ENCODE peak calls at places on chromosomes 2 and 18, in eight cellular contexts. G is fibroblast of lung; E is SJSA1; R is CD8-positive, alpha-beta T cell; K is uterus; W is A549; Z is DND-41; B is colonic mucosa. T is an unnamed sample. For H3K4me1, the result is how much of the 10 kb centered on the place peaks cover.

GRCh38 chr2:48065971-48066370 is 159.7 kb upstream of the FBXO11 start:
- DNase-seq in B (no peak), W (no peak), E (no peak), G (no peak), R (no peak), Z (no peak), K (no peak), T (no peak)

GRCh38 chr18:57437433-57437781 is 2.2 kb downstream of the ONECUT2 start:
- DNase-seq in E (no peak), B (no peak), G (no peak), R (no peak), K (no peak), Z (no peak), W (peak), T (no peak)

GRCh38 chr18:13614701-13615288 is 111.6 kb downstream of the FAM210A start:
- DNase-seq in G (no peak), W (no peak), Z (peak), B (no peak), K (no peak), R (peak), E (no peak), T (peak)

GRCh38 chr2:216024779-216025178 is 11.4 kb upstream of the MREG start:
- DNase-seq in R (no peak), W (no peak), E (no peak), K (no peak), G (no peak), B (no peak), Z (no peak), T (no peak)

GRCh38 chr2:196276421-196276820 is 105.0 kb upstream of the STK17B start:
- DNase-seq in R (no peak), W (no peak), E (no peak), Z (no peak), G (no peak), B (peak), K (no peak), T (no peak)

GRCh38 chr2:40448476-40449079 is 3.3 kb downstream of the SLC8A1 start:
- DNase-seq in R (no peak), E (peak), B (no peak), G (peak), W (peak), Z (peak), K (no peak), T (no peak)

GRCh38 chr2:238449909-238450417 is 23.2 kb downstream of the ASB1 start:
- DNase-seq in Z (no peak), R (no peak), K (peak), G (no peak), E (no peak), W (peak), B (peak), T (no peak)

GRCh38 chr2:65514555-65515195 is 82.3 kb upstream of the SPRED2 start:
- DNase-seq in B (no peak), Z (no peak), K (no peak), G (peak), W (no peak), R (no peak), E (no peak), T (no peak)

GRCh38 chr2:231193216-231193615 is 5.2 kb upstream of the ARMC9 start:
- DNase-seq in B (no peak), K (peak), W (no peak), R (no peak), G (no peak), Z (no peak), E (no peak), T (no peak)

GRCh38 chr18:49055787-49056186 is 105.0 kb upstream of the SMAD7 start:
- DNase-seq in B (no peak), K (peak), Z (no peak), W (no peak), G (peak), R (peak), E (peak), T (peak)

GRCh38 chr18:22816266-22817176 is 116.6 kb upstream of the RBBP8 start:
- DNase-seq in Z (no peak), K (no peak), E (no peak), B (peak), G (no peak), R (no peak), W (no peak), T (no peak)

GRCh38 chr2:220779918-220780317 is 792.2 kb downstream of the EPHA4 start:
- DNase-seq in G (peak), E (peak), W (peak), R (no peak), K (no peak), Z (no peak), B (no peak), T (no peak)

GRCh38 chr2:238817931-238818330 is 30.0 kb upstream of the TWIST2 start:
- DNase-seq in R (no peak), W (no peak), Z (no peak), B (no peak), K (no peak), G (no peak), E (no peak), T (no peak)

GRCh38 chr2:111704246-111704645 is 179.7 kb downstream of the ANAPC1 start:
- DNase-seq in R (no peak), B (peak), G (peak), Z (peak), E (no peak), K (no peak), W (peak), T (no peak)

GRCh38 chr2:193929131-193929530 is 1727.9 kb upstream of the SLC39A10 start:
- DNase-seq in B (no peak), K (no peak), Z (no peak), G (no peak), W (no peak), E (no peak), R (no peak), T (no peak)

GRCh38 chr2:112229365-112229764 is 25.5 kb downstream of the ZC3H8 start:
- DNase-seq in B (no peak), R (no peak), W (peak), G (no peak), Z (no peak), E (no peak), K (no peak), T (no peak)

GRCh38 chr2:171529914-171530313 is 7.6 kb downstream of the CYBRD1 start:
- DNase-seq in B (no peak), R (no peak), Z (no peak), G (no peak), K (no peak), E (no peak), W (peak), T (no peak)

GRCh38 chr2:27009716-27010115 is 23.0 kb upstream of the TMEM214 start:
- DNase-seq in G (no peak), W (no peak), B (no peak), R (no peak), E (no peak), Z (no peak), K (no peak), T (no peak)

GRCh38 chr2:85396531-85397470 is 13.4 kb downstream of the CAPG start:
- DNase-seq in R (no peak), G (no peak), E (no peak), Z (no peak), W (no peak), B (peak), K (no peak), T (no peak)

GRCh38 chr18:61596296-61596695 is 263.1 kb downstream of the CDH20 start:
- DNase-seq in K (no peak), R (no peak), B (no peak), W (no peak), Z (no peak), G (no peak), E (no peak), T (no peak)

GRCh38 chr18:79635127-79635726 is 44.4 kb upstream of the CTDP1 start:
- DNase-seq in Z (no peak), B (no peak), G (no peak), K (no peak), E (no peak), W (no peak), R (peak), T (no peak)

GRCh38 chr2:7984693-7985353 is 697.0 kb upstream of the ID2 start:
- DNase-seq in E (no peak), R (no peak), B (no peak), K (no peak), W (no peak), G (no peak), Z (no peak), T (no peak)

GRCh38 chr18:48543228-48543627 is 4.4 kb downstream of the CTIF start:
- DNase-seq in B (no peak), Z (peak), G (peak), R (no peak), E (peak), K (no peak), W (no peak), T (no peak)

GRCh38 chr2:15142069-15142689 is 419.0 kb downstream of the NBAS start:
- DNase-seq in B (no peak), W (no peak), R (peak), Z (peak), E (no peak), G (peak), K (no peak), T (no peak)

GRCh38 chr2:28713582-28714292 is 37.9 kb upstream of the PPP1CB start:
- DNase-seq in R (no peak), E (peak), W (peak), G (peak), Z (no peak), B (no peak), K (no peak), T (no peak)

GRCh38 chr18:49024408-49024807 is 73.6 kb upstream of the SMAD7 start:
- DNase-seq in B (peak), K (no peak), E (no peak), Z (no peak), G (no peak), R (no peak), W (no peak), T (no peak)

GRCh38 chr2:43348904-43349725 is 122.7 kb upstream of the ZFP36L2 start:
- DNase-seq in Z (no peak), W (no peak), B (no peak), G (peak), E (no peak), K (peak), R (no peak), T (no peak)

GRCh38 chr2:37776487-37776886 is 105.0 kb upstream of the CDC42EP3 start:
- DNase-seq in Z (no peak), B (no peak), G (peak), E (peak), K (no peak), R (no peak), W (peak), T (peak)
- H3K4me1 ChIP-seq in Z (under half), B (under half), G (under half), E (half or more), K (under half), R (under half), W (half or more), T (under half)

GRCh38 chr2:240895656-240896388 is at the start of gene MAB21L4:
- DNase-seq in K (no peak), R (no peak), B (no peak), Z (no peak), W (no peak), E (no peak), G (no peak), T (no peak)

GRCh38 chr2:240896871-240897692 is 1.1 kb upstream of the MAB21L4 start:
- DNase-seq in R (no peak), E (no peak), Z (no peak), W (no peak), B (peak), K (no peak), G (no peak), T (no peak)

GRCh38 chr2:240898108-240898730 is 2.3 kb upstream of the MAB21L4 start:
- DNase-seq in R (no peak), Z (no peak), K (peak), B (no peak), W (no peak), G (no peak), E (no peak), T (no peak)

GRCh38 chr2:240894836-240895558 is 959 bp downstream of the MAB21L4 start:
- DNase-seq in G (no peak), W (no peak), K (no peak), R (no peak), E (no peak), Z (no peak), B (no peak), T (no peak)

GRCh38 chr2:240896394-240896793 is 438 bp upstream of the MAB21L4 start:
- DNase-seq in K (no peak), B (no peak), W (no peak), E (no peak), R (no peak), G (no peak), Z (no peak), T (no peak)
- H3K4me1 ChIP-seq in K (under half), B (under half), W (under half), E (under half), R (under half), G (under half), Z (under half), T (under half)

GRCh38 chr2:9300829-9301453 is 94.3 kb downstream of the ASAP2 start:
- DNase-seq in G (no peak), E (no peak), R (no peak), B (no peak), W (no peak), K (no peak), Z (no peak), T (no peak)

GRCh38 chr2:9300214-9300613 is 93.6 kb downstream of the ASAP2 start:
- DNase-seq in Z (no peak), R (no peak), E (no peak), K (no peak), B (no peak), G (no peak), W (no peak), T (no peak)

GRCh38 chr2:9297807-9298206 is 91.2 kb downstream of the ASAP2 start:
- DNase-seq in W (no peak), R (no peak), E (no peak), B (no peak), Z (no peak), G (no peak), K (no peak), T (no peak)

GRCh38 chr2:9298583-9298982 is 92.0 kb downstream of the ASAP2 start:
- DNase-seq in W (no peak), B (no peak), R (no peak), Z (no peak), K (no peak), E (no peak), G (no peak), T (no peak)

DNA sequence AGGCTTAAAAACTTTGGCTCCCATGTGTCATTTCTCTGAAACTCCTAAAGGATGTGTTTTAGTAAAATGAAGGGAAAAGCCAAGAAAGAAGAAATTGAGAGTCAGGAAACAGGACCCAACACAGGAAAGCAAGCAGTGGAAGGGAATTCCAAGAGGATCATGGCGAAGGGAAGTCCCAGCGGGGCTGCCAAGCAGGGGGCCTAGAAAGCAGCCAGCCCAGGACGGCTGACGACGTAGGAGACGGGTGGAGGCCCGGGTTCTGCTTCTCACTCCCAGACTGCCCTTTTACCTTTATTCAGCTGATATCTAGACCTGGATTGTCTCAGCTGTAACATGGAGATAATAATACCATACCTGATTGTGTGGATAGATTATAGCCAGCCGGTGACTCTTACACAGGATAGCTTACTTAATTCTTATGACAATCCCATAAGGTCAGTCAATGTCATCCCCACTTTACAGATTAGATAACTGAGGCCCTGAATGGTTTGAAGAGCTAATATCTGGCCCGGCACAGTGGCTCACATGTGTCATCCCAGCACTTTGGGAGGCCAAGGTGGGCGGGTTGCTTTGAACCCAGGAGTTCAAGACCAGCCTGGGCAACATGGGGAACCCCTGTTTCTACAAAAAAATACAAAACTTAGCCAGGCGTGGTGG is 93.0 kb downstream of the ASAP2 start:
- DNase-seq in Z (no peak), R (no peak), E (no peak), W (no peak), K (no peak), B (no peak), G (no peak), T (no peak)
- H3K4me1 ChIP-seq in Z (under half), R (under half), E (under half), W (under half), K (under half), B (under half), G (under half), T (under half)

DNA sequence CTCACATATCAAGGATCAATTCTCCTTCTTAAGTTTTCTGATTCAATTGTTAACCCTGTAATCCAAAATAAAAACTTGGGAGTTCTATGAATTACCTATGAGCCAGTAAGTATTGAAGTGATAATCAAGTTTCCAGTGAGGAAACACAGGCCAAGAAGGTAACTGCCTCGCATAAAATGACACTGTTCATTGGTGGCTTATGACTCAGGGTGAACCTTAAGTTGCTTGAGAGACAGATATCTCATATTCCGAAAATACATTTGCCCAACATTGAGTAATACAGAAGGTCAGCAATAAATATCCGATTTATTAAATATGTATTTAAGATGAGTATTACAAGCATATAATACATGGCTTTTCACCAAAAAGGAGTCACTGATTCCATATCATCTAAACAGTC is 31.9 kb downstream of the PSME4 start:
- DNase-seq in W (no peak), B (no peak), K (no peak), G (no peak), E (no peak), R (no peak), Z (no peak), T (no peak)
- H3K4me1 ChIP-seq in W (under half), B (under half), K (under half), G (under half), E (under half), R (under half), Z (under half), T (under half)

GRCh38 chr2:71804251-71804650 is 343.4 kb downstream of the CYP26B1 start:
- DNase-seq in Z (no peak), W (no peak), B (no peak), R (no peak), E (no peak), G (no peak), K (no peak), T (no peak)
- H3K4me1 ChIP-seq in Z (under half), W (under half), B (under half), R (under half), E (under half), G (under half), K (under half), T (under half)

DNA sequence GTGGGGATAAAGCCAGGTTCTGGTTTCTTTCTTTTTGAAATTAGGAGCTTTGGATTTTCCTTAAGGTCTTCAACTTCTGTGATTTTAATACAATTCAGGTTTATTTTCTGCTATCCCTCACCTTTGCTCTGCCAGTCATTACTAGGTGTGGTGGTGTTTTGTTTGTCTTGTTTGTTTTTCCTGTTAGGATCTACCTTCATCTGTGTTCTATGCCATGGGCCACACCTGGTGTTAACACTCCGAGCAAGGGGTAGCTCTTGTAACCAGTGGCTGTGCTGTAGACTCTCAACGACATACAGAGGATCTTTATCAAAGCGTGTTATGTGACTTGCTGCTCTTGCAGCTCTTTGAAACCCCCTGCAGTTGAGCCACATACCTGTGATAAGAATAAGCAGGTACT is 38.6 kb downstream of the MGAT5 start:
- DNase-seq in B (no peak), Z (no peak), R (no peak), E (no peak), W (no peak), K (no peak), G (no peak), T (no peak)
- H3K4me1 ChIP-seq in B (under half), Z (under half), R (half or more), E (under half), W (under half), K (under half), G (under half), T (under half)

GRCh38 chr2:160294889-160295288 is 94.8 kb upstream of the ITGB6 start:
- DNase-seq in B (no peak), R (no peak), K (no peak), G (peak), W (no peak), Z (no peak), E (no peak), T (no peak)

GRCh38 chr2:160294339-160294803 is 94.3 kb upstream of the ITGB6 start:
- DNase-seq in Z (no peak), E (peak), K (peak), B (peak), R (no peak), G (peak), W (peak), T (peak)

GRCh38 chr2:160293401-160293911 is 93.4 kb upstream of the ITGB6 start:
- DNase-seq in G (peak), W (peak), R (no peak), B (no peak), K (peak), E (peak), Z (no peak), T (no peak)

GRCh38 chr2:160298960-160299359 is 98.9 kb upstream of the ITGB6 start:
- DNase-seq in B (no peak), K (no peak), G (peak), R (no peak), Z (no peak), W (no peak), E (peak), T (no peak)

GRCh38 chr2:160295519-160296231 is 95.6 kb upstream of the ITGB6 start:
- DNase-seq in K (no peak), Z (peak), G (no peak), R (no peak), W (no peak), E (no peak), B (no peak), T (no peak)
- H3K4me1 ChIP-seq in K (under half), Z (under half), G (under half), R (under half), W (under half), E (half or more), B (under half), T (under half)

GRCh38 chr2:128469875-128470274 is 151.2 kb upstream of the HS6ST1 start:
- DNase-seq in W (no peak), Z (no peak), K (no peak), B (peak), R (no peak), G (no peak), E (no peak), T (no peak)

GRCh38 chr2:128469203-128469602 is 150.5 kb upstream of the HS6ST1 start:
- DNase-seq in E (no peak), K (no peak), W (peak), R (no peak), Z (peak), G (no peak), B (peak), T (no peak)

GRCh38 chr2:128467321-128467901 is 148.7 kb upstream of the HS6ST1 start:
- DNase-seq in Z (peak), B (peak), G (no peak), E (no peak), K (no peak), R (no peak), W (no peak), T (no peak)

GRCh38 chr2:128466377-128467175 is 147.9 kb upstream of the HS6ST1 start:
- DNase-seq in Z (peak), W (no peak), K (no peak), E (no peak), R (no peak), G (no peak), B (peak), T (peak)

DNA sequence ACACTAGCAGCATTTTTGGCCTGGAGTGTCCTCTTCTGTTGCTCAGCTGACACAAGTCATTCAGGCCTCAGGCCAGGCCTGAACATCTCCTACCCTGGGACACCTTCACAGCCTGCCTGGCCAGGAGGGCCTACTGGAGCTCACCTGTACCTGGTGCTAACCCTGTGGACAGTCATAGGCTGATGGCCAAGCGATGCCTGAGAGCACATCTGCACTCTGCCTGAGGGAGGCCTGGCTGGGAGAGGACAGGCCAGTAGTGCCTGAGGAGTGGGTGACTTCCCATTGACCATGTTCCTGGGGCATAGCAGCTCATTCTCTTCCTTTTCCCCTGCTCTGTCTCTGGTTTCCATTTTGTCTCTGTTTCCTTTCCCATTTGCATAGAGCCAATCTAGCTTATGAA is 149.5 kb upstream of the HS6ST1 start:
- DNase-seq in E (no peak), K (no peak), W (no peak), G (no peak), R (no peak), B (peak), Z (peak), T (no peak)
- H3K4me1 ChIP-seq in E (under half), K (under half), W (under half), G (under half), R (under half), B (under half), Z (under half), T (under half)